ENCODE peak calls at places on chromosomes 11 and 22, in seven cellular contexts. W, G, U, K, J, Y and L are unnamed samples.

GRCh38 chr11:44936527-44936926 is 14.2 kb downstream of the TP53I11 start:
- DNase-seq in J (peak; percentile 81), Y (peak; percentile 90), W (peak; percentile 88), K (peak; percentile 87), G (peak; percentile 76), U (peak; percentile 98), L (peak; percentile 78)

GRCh38 chr22:28029201-28029948 is 110.3 kb upstream of the PITPNB start:
- DNase-seq in U (peak; percentile 30), W (no peak), G (peak; percentile 49), K (peak; percentile 51), Y (no peak), J (no peak), L (peak; percentile 35)

GRCh38 chr22:39462443-39463147 is 5.8 kb downstream of the MGAT3 start:
- DNase-seq in W (no peak), G (no peak), J (peak; percentile 71), Y (no peak), K (peak; percentile 84), U (no peak), L (no peak)

GRCh38 chr11:75946531-75947530 is 131.8 kb downstream of the UVRAG start:
- DNase-seq in W (no peak), J (peak; percentile 31), U (no peak), G (peak; percentile 60), K (peak; percentile 11), Y (peak; percentile 92), L (peak; percentile 22)

GRCh38 chr11:77449060-77449521 is 24.8 kb downstream of the PAK1 start:
- DNase-seq in Y (no peak), K (no peak), W (no peak), J (no peak), G (no peak), U (no peak), L (no peak)

GRCh38 chr11:44387415-44387814 is 77.5 kb upstream of the ALX4 start:
- DNase-seq in U (no peak), G (no peak), K (no peak), J (no peak), W (no peak), Y (no peak), L (no peak)

GRCh38 chr11:24348908-24349307 is 147.9 kb upstream of the LUZP2 start:
- DNase-seq in W (no peak), U (no peak), G (no peak), K (no peak), Y (no peak), J (no peak), L (no peak)

GRCh38 chr11:29527391-29527936 is 489.4 kb downstream of the KCNA4 start:
- DNase-seq in W (no peak), U (no peak), Y (peak; percentile 80), J (no peak), K (peak; percentile 30), G (peak; percentile 74), L (peak; percentile 89)

GRCh38 chr11:1088927-1089737 is 14.5 kb downstream of the MUC2 start:
- DNase-seq in Y (no peak), K (no peak), J (no peak), U (no peak), G (no peak), W (no peak), L (no peak)

GRCh38 chr11:15670520-15671070 is 555.9 kb downstream of the INSC start:
- DNase-seq in Y (no peak), J (no peak), K (no peak), G (peak; percentile 19), U (no peak), W (no peak), L (peak; percentile 51)

GRCh38 chr22:30575011-30575671 is 676 bp upstream of the GAL3ST1 start:
- DNase-seq in K (peak; percentile 54), W (no peak), J (peak; percentile 53), G (peak; percentile 70), U (no peak), Y (peak; percentile 85), L (peak; percentile 17)

DNA sequence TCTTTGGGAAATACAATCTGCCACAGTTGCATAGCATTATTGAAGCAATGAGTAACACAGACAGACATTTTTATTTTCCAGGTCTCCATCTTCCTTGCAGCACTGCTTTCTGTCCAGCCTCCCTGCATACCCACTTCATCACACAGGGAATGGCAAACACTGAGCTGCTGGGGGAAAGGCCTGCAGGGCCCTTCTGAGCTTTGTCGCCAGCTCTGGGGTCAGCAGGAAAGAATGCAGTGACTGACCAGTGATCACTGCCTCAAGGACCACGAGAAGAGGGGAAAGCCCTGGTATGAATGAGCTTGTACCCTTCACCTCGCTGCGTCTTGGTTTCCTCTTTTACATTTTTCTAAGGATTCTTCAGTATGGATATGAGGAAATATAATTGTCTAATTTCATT is 21.3 kb upstream of the MICAL2 start:
- DNase-seq in Y (peak; percentile 35), K (no peak), W (no peak), U (no peak), G (no peak), J (no peak), L (no peak)
- H2BK120ac ChIP-seq in Y (no peak overlapping the region), K (no peak overlapping the region), W (no peak overlapping the region), U (no peak overlapping the region), G (peak overlapping the region; percentile 100), J (no peak overlapping the region), L (no peak overlapping the region)

GRCh38 chr22:20215742-20216141 is 52.4 kb downstream of the RTN4R start:
- DNase-seq in W (no peak), Y (no peak), U (no peak), K (no peak), G (no peak), J (no peak), L (no peak)
- H2BK120ac ChIP-seq in W (no peak overlapping the region), Y (no peak overlapping the region), U (no peak overlapping the region), K (no peak overlapping the region), G (no peak overlapping the region), J (no peak overlapping the region), L (no peak overlapping the region)

GRCh38 chr11:2460540-2461252 is 15.9 kb downstream of the KCNQ1 start:
- DNase-seq in J (no peak), K (no peak), U (peak; percentile 37), W (no peak), G (no peak), Y (no peak), L (no peak)
- H2BK120ac ChIP-seq in J (no peak overlapping the region), K (no peak overlapping the region), U (no peak overlapping the region), W (peak overlapping the region; percentile 54), G (no peak overlapping the region), Y (no peak overlapping the region), L (no peak overlapping the region)

DNA sequence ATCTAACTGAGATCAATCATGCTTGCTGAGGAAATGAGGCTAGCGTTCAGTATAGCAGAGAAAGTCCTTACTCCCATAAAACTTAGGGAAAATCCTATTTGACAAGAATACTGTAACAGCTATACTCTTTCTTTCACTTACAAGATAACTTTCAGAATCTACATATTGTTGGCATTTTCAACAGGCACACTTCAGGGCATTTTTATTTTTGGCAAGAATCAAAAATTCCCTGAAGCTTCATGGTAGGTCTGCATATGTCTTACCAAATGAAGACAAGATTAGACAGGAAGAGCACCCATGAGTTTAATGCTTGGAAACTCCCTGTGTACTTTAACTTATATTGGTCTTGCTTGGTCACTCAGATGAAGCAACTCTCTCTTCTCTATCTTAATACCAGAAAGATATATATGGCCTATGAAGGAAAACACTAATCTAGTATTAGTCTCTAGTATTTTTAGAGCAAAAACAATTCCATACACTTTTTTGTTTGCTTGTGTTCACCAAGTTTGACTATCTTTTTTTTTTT is 137.7 kb downstream of the ATG16L2 start:
- DNase-seq in J (no peak), U (no peak), W (no peak), G (no peak), K (no peak), Y (no peak), L (no peak)
- H2BK120ac ChIP-seq in J (no peak overlapping the region), U (no peak overlapping the region), W (no peak overlapping the region), G (no peak overlapping the region), K (no peak overlapping the region), Y (no peak overlapping the region), L (no peak overlapping the region)

GRCh38 chr11:20047006-20047405 is 113.3 kb downstream of the DBX1 start:
- DNase-seq in Y (peak; percentile 87), U (no peak), W (no peak), G (no peak), J (no peak), K (no peak), L (no peak)
- H2BK120ac ChIP-seq in Y (no peak overlapping the region), U (no peak overlapping the region), W (no peak overlapping the region), G (no peak overlapping the region), J (no peak overlapping the region), K (no peak overlapping the region), L (no peak overlapping the region)